ENCODE peak calls at places on chromosome 7, in seven cellular contexts. D is HepG2, B is SK-N-SH, Q is GM12892, J is K562, T is H1, G is GM12878. P is an unnamed sample.

GRCh38 chr7:125363873-125364272 is 434.2 kb upstream of the POT1 start:
- DNase-seq in D (no peak), B (no peak), Q (no peak), J (no peak), T (no peak), G (no peak), P (no peak)

GRCh38 chr7:30062587-30062986 is 34.4 kb downstream of the PLEKHA8 start:
- DNase-seq in D (peak), B (peak), Q (no peak), J (peak), T (no peak), G (no peak), P (peak)

GRCh38 chr7:71694678-71695077 is 562.7 kb downstream of the GALNT17 start:
- DNase-seq in D (no peak), B (no peak), Q (no peak), J (no peak), T (no peak), G (no peak), P (no peak)

GRCh38 chr7:29877196-29877595 is 70.9 kb downstream of the WIPF3 start:
- DNase-seq in D (peak), B (no peak), Q (no peak), J (no peak), T (no peak), G (no peak), P (no peak)

GRCh38 chr7:149300751-149301150 is 38.8 kb downstream of the ZNF783 start:
- DNase-seq in D (no peak), B (no peak), Q (no peak), J (no peak), T (no peak), G (no peak), P (no peak)

GRCh38 chr7:149330914-149331567 is 69.0 kb downstream of the ZNF783 start:
- DNase-seq in D (peak), B (no peak), Q (no peak), J (no peak), T (no peak), G (no peak), P (no peak)

GRCh38 chr7:84490661-84491060 is 296.1 kb upstream of the SEMA3A start:
- DNase-seq in D (no peak), B (no peak), Q (no peak), J (no peak), T (no peak), G (no peak), P (no peak)

GRCh38 chr7:140297192-140297591 is 101.1 kb downstream of the SLC37A3 start:
- DNase-seq in D (no peak), B (no peak), Q (no peak), J (no peak), T (no peak), G (no peak), P (no peak)

GRCh38 chr7:139016931-139017511 is 18.8 kb downstream of the ZC3HAV1L start:
- DNase-seq in D (peak), B (peak), Q (peak), J (peak), T (no peak), G (no peak), P (peak)

GRCh38 chr7:16587129-16587528 is 58.4 kb downstream of the ANKMY2 start:
- DNase-seq in D (no peak), B (no peak), Q (no peak), J (no peak), T (no peak), G (no peak), P (no peak)

GRCh38 chr7:133822001-133822641 is 305.0 kb upstream of the LRGUK start:
- DNase-seq in D (no peak), B (no peak), Q (no peak), J (no peak), T (no peak), G (no peak), P (no peak)

GRCh38 chr7:139192014-139192706 is 38.9 kb upstream of the UBN2 start:
- DNase-seq in D (no peak), B (no peak), Q (no peak), J (no peak), T (no peak), G (no peak), P (no peak)

GRCh38 chr7:155454183-155455112 is 3.5 kb upstream of the EN2 start:
- DNase-seq in D (no peak), B (peak), Q (no peak), J (no peak), T (no peak), G (no peak), P (no peak)

GRCh38 chr7:128389815-128390329 is 19.9 kb downstream of the IMPDH1 start:
- DNase-seq in D (no peak), B (no peak), Q (no peak), J (peak), T (no peak), G (no peak), P (no peak)

GRCh38 chr7:77415822-77416620 is at the start of gene GSAP:
- DNase-seq in D (no peak), B (peak), Q (peak), J (peak), T (no peak), G (no peak), P (peak)

GRCh38 chr7:100022621-100023020 is 7.2 kb downstream of the ZKSCAN1 start:
- DNase-seq in D (peak), B (no peak), Q (no peak), J (no peak), T (no peak), G (no peak), P (no peak)

GRCh38 chr7:121604627-121605296 is 208.7 kb upstream of the FAM3C start:
- DNase-seq in D (peak), B (no peak), Q (no peak), J (no peak), T (no peak), G (no peak), P (no peak)

GRCh38 chr7:78090616-78091015 is 292.0 kb downstream of the PHTF2 start:
- DNase-seq in D (no peak), B (no peak), Q (no peak), J (no peak), T (no peak), G (no peak), P (no peak)

GRCh38 chr7:123041085-123041484 is 45.6 kb upstream of the TAS2R16 start:
- DNase-seq in D (no peak), B (no peak), Q (no peak), J (no peak), T (no peak), G (no peak), P (no peak)

GRCh38 chr7:150685219-150686029 is at the start of gene GIMAP2:
- DNase-seq in D (no peak), B (no peak), Q (no peak), J (no peak), T (no peak), G (no peak), P (peak)

GRCh38 chr7:77407906-77408305 is 8.2 kb downstream of the GSAP start:
- DNase-seq in D (no peak), B (no peak), Q (no peak), J (no peak), T (no peak), G (no peak), P (no peak)

GRCh38 chr7:4957847-4958476 is 1.0 kb downstream of the MMD2 start:
- DNase-seq in D (no peak), B (no peak), Q (no peak), J (no peak), T (no peak), G (no peak), P (no peak)

DNA sequence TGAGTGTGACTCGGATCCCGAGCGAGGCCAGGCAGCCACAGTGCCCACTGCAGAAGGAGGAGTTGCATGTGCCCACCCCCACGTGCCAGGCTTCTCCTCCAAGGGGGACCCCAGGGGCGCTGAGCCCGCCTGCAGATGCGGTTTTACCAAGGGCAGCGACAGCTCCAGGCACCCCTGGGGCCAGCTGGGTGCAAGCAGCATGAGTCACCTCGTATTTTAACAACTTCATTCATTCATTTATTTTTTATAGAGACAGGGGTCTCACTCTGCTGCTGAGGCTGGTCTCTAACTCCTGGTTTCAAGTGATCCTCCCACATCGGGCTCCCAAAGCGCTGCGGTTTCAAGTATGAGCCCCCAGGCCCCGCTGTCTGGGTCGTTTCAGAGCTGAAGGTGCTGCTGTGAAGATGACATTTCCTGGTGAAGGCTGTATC is 1.3 kb upstream of the FOXL3 start:
- DNase-seq in D (no peak), B (no peak), Q (no peak), J (no peak), T (no peak), G (no peak), P (no peak)
- TF ChIP-seq TAF1 in D (no peak), B (no peak), Q (no peak), J (no peak), T (no peak), G (no peak), P (no peak)

DNA sequence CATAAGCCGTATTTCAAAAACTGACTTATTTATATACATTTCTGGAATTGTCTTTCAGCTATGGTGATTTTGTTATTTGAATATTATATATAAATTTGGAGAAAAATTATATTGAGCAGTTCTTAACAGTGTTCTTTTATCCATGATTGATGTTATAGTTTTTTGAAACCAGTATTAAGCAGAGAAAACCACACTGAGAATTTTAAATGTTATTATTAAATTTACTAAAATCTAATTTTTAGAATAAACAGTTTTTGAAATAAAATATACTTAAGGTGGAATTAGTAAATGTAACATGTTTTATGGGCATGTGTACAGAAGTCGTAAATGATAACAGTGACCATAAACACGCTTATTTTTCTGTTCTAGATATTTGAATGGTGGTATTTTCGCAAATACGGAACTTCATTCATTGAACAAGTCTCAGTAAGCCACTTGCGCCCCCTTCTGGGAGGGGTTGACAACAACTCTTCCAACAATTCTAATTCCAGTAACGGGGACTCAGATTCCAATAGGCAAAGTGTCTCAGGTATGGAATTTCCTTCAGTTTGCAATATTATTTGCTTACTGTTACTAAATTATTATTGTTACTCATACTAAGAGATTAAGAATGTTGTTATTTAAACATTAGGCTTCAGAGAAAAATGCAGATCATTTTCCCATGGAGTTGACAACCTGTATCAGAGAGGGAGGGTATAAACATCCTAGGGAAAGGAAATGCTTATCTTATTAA is 166.1 kb downstream of the ST7 start:
- DNase-seq in D (peak), B (peak), Q (no peak), J (peak), T (peak), G (peak), P (no peak)
- TF ChIP-seq POLR2AphosphoS5 in D (no peak), B (no peak), Q (no peak), J (no peak), T (no peak), G (no peak), P (no peak)

DNA sequence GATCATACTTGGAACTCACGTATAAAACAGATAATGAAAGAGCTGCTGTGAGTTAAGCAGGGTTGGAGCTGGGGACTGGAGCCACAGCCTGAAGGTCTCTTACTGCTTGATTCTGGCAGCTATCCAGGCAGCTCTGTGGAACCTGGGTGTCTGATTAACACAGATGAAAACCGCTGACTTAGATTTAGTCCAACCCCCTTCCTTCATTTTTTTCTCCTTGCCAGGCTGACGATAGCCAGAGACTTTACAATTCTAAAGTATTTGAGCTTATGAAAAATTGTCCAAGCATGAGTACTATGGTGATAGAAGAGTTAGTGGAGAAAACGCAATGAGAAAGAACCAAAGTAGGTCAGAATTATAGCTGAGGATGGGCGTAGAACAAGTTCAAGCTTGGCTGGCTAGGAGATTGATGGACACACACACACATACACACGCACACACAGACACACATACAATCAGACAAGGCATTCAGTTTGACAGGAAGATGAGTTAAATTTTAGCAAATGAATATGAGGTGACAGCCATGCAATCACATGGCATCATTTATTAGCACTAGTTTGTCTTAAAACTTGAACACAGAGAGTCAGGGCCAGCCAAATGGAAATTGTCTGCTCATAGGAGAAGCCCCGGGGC is 13.6 kb upstream of the GPR85 start:
- DNase-seq in D (no peak), B (peak), Q (no peak), J (no peak), T (no peak), G (no peak), P (no peak)
- TF ChIP-seq TAF1 in D (no peak), B (no peak), Q (no peak), J (no peak), T (no peak), G (no peak), P (no peak)

GRCh38 chr7:40758590-40758989 is 623.8 kb downstream of the SUGCT start:
- DNase-seq in D (no peak), B (no peak), Q (no peak), J (no peak), T (no peak), G (no peak), P (no peak)
- TF ChIP-seq POLR2AphosphoS5 in D (no peak), B (no peak), Q (no peak), J (no peak), T (no peak), G (no peak), P (no peak)

P was measured in GM12891.